ENCODE peak calls at places on chromosomes 11 and 22, in nine cellular contexts. H is RWPE1, L is GM23248, Z is tibial artery, R is thyroid gland, D is A549, Q is GM12878, A is left ventricle myocardium inferior, N is H9. P is an unnamed sample.

GRCh38 chr11:111912535-111912934 is at the start of gene HSPB2:
- DNase-seq in H (no peak), L (peak), Z (peak), R (no peak), D (no peak), Q (no peak), A (peak), N (no peak), P (peak)

GRCh38 chr11:63868399-63869064 is 29.6 kb downstream of the MARK2 start:
- DNase-seq in H (no peak), L (peak), Z (no peak), R (no peak), D (no peak), Q (no peak), A (no peak), N (no peak), P (no peak)

GRCh38 chr22:45785458-45785857 is 113.8 kb downstream of the ATXN10 start:
- DNase-seq in H (peak), L (peak), Z (no peak), R (peak), D (peak), Q (no peak), A (no peak), N (no peak), P (no peak)

GRCh38 chr11:36023922-36024321 is 80.1 kb downstream of the LDLRAD3 start:
- DNase-seq in H (no peak), L (peak), Z (no peak), R (no peak), D (no peak), Q (no peak), A (no peak), N (no peak), P (no peak)

GRCh38 chr11:76880956-76881355 is 20.2 kb downstream of the ACER3 start:
- DNase-seq in H (no peak), L (no peak), Z (no peak), R (no peak), D (no peak), Q (no peak), A (no peak), N (no peak), P (no peak)

GRCh38 chr11:8110396-8110795 is 29.4 kb downstream of the TUB start:
- DNase-seq in H (no peak), L (no peak), Z (no peak), R (no peak), D (no peak), Q (no peak), A (no peak), N (no peak), P (no peak)

GRCh38 chr11:2565447-2566222 is 120.8 kb downstream of the KCNQ1 start:
- DNase-seq in H (no peak), L (no peak), Z (peak), R (peak), D (no peak), Q (no peak), A (peak), N (no peak), P (no peak)

GRCh38 chr11:34512810-34513673 is 552 bp downstream of the ELF5 start:
- DNase-seq in H (peak), L (peak), Z (no peak), R (peak), D (peak), Q (peak), A (peak), N (peak), P (peak)

GRCh38 chr22:42747701-42748513 is 27.2 kb upstream of the A4GALT start:
- DNase-seq in H (no peak), L (peak), Z (no peak), R (no peak), D (no peak), Q (no peak), A (no peak), N (no peak), P (peak)

GRCh38 chr11:20274031-20274430 is 89.5 kb upstream of the HTATIP2 start:
- DNase-seq in H (no peak), L (no peak), Z (no peak), R (no peak), D (no peak), Q (no peak), A (no peak), N (no peak), P (no peak)

GRCh38 chr11:3217751-3218482 is 696 bp downstream of the MRGPRG start:
- DNase-seq in H (no peak), L (no peak), Z (peak), R (peak), D (no peak), Q (no peak), A (peak), N (peak), P (no peak)

GRCh38 chr22:31140746-31141145 is 438 bp upstream of the PLA2G3 start:
- DNase-seq in H (no peak), L (no peak), Z (no peak), R (peak), D (no peak), Q (no peak), A (no peak), N (no peak), P (no peak)

GRCh38 chr11:57699813-57700212 is 12.2 kb downstream of the MED19 start:
- DNase-seq in H (no peak), L (no peak), Z (no peak), R (no peak), D (no peak), Q (no peak), A (no peak), N (peak), P (no peak)

GRCh38 chr11:128039140-128040021 is 548.0 kb downstream of the ETS1 start:
- DNase-seq in H (peak), L (peak), Z (peak), R (peak), D (no peak), Q (no peak), A (no peak), N (no peak), P (peak)

GRCh38 chr11:927871-928270 is 2.2 kb downstream of the AP2A2 start:
- DNase-seq in H (no peak), L (no peak), Z (no peak), R (no peak), D (no peak), Q (no peak), A (no peak), N (no peak), P (no peak)

GRCh38 chr11:97703815-97704214 is 1314.0 kb downstream of the JRKL start:
- DNase-seq in H (no peak), L (no peak), Z (no peak), R (no peak), D (no peak), Q (no peak), A (no peak), N (no peak), P (no peak)

DNA sequence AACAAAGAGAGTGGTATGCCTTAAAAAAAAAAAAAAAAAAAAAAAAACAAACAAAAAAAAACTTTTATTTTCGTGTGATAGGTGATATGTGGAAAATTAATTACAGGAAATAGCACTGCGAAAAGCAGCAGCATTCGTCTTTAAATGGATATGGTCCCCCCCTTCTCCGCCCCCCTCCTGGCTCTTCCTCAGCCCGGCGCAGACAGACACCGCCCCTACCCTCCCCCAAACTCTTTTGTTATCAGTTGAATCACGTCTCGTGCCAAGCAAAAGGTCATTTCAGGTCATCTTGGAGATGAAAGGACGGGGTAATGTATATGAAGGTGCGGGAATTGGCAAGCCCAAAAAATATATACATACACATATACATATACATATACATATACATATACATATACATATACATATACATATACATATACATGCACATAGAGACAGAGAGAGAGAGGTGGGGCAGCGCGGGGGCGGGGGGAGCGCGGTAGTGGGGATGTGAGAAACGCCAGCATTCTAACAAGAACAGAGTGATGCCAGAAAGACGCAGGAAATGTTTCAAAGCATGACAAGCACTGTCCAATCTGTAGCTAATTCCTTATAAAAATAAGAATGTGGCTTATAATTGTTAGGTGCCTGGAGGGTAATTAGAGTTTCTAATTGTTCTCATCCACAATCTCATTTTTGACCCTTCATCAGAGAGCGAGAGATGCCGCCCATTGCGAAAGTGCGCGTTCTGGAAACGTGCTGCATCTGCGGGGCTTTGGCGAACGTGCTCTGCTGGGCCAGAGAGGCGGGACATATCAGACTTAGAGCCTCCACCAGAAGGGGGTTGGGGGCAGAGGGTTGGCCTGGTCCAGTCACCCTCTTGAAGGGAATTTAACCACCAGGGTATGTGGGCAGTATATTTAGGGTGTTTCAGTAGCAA is 214.5 kb upstream of the UBASH3B start:
- DNase-seq in H (no peak), L (peak), Z (peak), R (peak), D (peak), Q (no peak), A (peak), N (peak), P (peak)
- H3K27ac ChIP-seq in H (no peak), L (no peak), Z (peak), R (peak), D (peak), Q (no peak), A (peak), N (no peak), P (peak)

GRCh38 chr11:65452806-65453490 is 30.4 kb downstream of the NEAT1 start:
- DNase-seq in H (peak), L (peak), Z (peak), R (peak), D (peak), Q (no peak), A (no peak), N (no peak), P (no peak)
- H3K27ac ChIP-seq in H (peak), L (peak), Z (peak), R (peak), D (peak), Q (no peak), A (peak), N (no peak), P (peak)

GRCh38 chr22:25563757-25564319 is 637 bp upstream of the GRK3 start:
- DNase-seq in H (no peak), L (no peak), Z (no peak), R (peak), D (no peak), Q (no peak), A (no peak), N (no peak), P (peak)
- H3K27ac ChIP-seq in H (no peak), L (no peak), Z (peak), R (peak), D (peak), Q (peak), A (peak), N (no peak), P (peak)

GRCh38 chr11:65718964-65719492 is 1.6 kb downstream of the RNASEH2C start:
- DNase-seq in H (no peak), L (peak), Z (no peak), R (no peak), D (no peak), Q (no peak), A (no peak), N (no peak), P (no peak)
- H3K27ac ChIP-seq in H (peak), L (peak), Z (peak), R (no peak), D (peak), Q (no peak), A (peak), N (no peak), P (no peak)

DNA sequence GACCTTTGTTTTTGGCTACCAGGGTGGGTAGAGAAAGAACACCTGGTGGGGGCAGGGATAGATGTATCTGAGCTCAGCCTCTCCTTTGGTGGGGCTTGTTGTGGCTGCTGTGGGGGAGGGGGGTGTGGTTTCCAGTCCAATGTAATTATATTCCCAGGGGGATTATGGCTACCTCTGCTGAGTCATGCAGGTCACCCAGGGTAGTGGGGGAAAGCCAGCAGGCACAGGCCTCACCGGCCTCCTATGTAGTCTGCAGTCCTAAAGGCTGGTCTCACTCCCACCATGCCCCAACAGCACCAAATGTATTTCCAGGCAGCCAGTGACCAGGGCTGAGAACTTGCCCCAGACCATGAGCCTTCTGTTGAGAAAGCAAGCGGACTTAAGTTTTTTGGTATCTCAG is 119.6 kb downstream of the DYNC2H1 start:
- DNase-seq in H (no peak), L (peak), Z (no peak), R (no peak), D (no peak), Q (no peak), A (no peak), N (no peak), P (no peak)
- H3K27ac ChIP-seq in H (no peak), L (no peak), Z (no peak), R (no peak), D (peak), Q (no peak), A (no peak), N (no peak), P (no peak)

GRCh38 chr22:28978158-28978557 is 83.5 kb downstream of the C22orf31 start:
- DNase-seq in H (peak), L (peak), Z (no peak), R (no peak), D (no peak), Q (no peak), A (peak), N (no peak), P (peak)
- H3K27ac ChIP-seq in H (no peak), L (no peak), Z (peak), R (no peak), D (peak), Q (no peak), A (peak), N (no peak), P (peak)

GRCh38 chr11:9148727-9149126 is 57.3 kb upstream of the SCUBE2 start:
- DNase-seq in H (no peak), L (no peak), Z (no peak), R (no peak), D (no peak), Q (no peak), A (no peak), N (no peak), P (no peak)
- H3K27ac ChIP-seq in H (no peak), L (no peak), Z (no peak), R (no peak), D (no peak), Q (no peak), A (no peak), N (no peak), P (no peak)